ENCODE peak calls at places on chromosome 6, in five cellular contexts. One of them, this sample, is unnamed. For H3K4me1, the result is how much of the 10 kb centered on the place peaks cover.

GRCh38 chr6:9704989-9705388 is 709.9 kb downstream of the TFAP2A start:
- DNase-seq in mucosa of descending colon: no peak
- DNase-seq in lung: no peak
- DNase-seq in hepatocyte: no peak
- DNase-seq in breast epithelium: no peak
- DNase-seq in this sample: no peak

GRCh38 chr6:81002126-81002525 is 750.4 kb downstream of the TENT5A start:
- DNase-seq in mucosa of descending colon: no peak
- DNase-seq in lung: no peak
- DNase-seq in hepatocyte: no peak
- DNase-seq in breast epithelium: no peak
- DNase-seq in this sample: no peak

GRCh38 chr6:11381801-11382513 is 149.5 kb upstream of the NEDD9 start:
- DNase-seq in mucosa of descending colon: peak
- DNase-seq in lung: peak
- DNase-seq in hepatocyte: no peak
- DNase-seq in breast epithelium: no peak
- DNase-seq in this sample: no peak

GRCh38 chr6:112291161-112291762 is 36.9 kb upstream of the LAMA4 start:
- DNase-seq in mucosa of descending colon: no peak
- DNase-seq in lung: no peak
- DNase-seq in hepatocyte: no peak
- DNase-seq in breast epithelium: no peak
- DNase-seq in this sample: no peak

GRCh38 chr6:118659513-118660217 is 8.3 kb upstream of the CEP85L start:
- DNase-seq in mucosa of descending colon: no peak
- DNase-seq in lung: no peak
- DNase-seq in hepatocyte: peak
- DNase-seq in breast epithelium: no peak
- DNase-seq in this sample: no peak

GRCh38 chr6:28807682-28808280 is 116.0 kb downstream of the TRIM27 start:
- DNase-seq in mucosa of descending colon: no peak
- DNase-seq in lung: no peak
- DNase-seq in hepatocyte: peak
- DNase-seq in breast epithelium: no peak
- DNase-seq in this sample: peak

GRCh38 chr6:89597988-89598387 is 40.6 kb downstream of the LYRM2 start:
- DNase-seq in mucosa of descending colon: no peak
- DNase-seq in lung: peak
- DNase-seq in hepatocyte: peak
- DNase-seq in breast epithelium: no peak
- DNase-seq in this sample: peak

GRCh38 chr6:100176321-100176950 is 182.4 kb upstream of the MCHR2 start:
- DNase-seq in mucosa of descending colon: no peak
- DNase-seq in lung: no peak
- DNase-seq in hepatocyte: peak
- DNase-seq in breast epithelium: no peak
- DNase-seq in this sample: peak

GRCh38 chr6:12851123-12851695 is 134.6 kb downstream of the PHACTR1 start:
- DNase-seq in mucosa of descending colon: no peak
- DNase-seq in lung: no peak
- DNase-seq in hepatocyte: no peak
- DNase-seq in breast epithelium: no peak
- DNase-seq in this sample: no peak

GRCh38 chr6:118876201-118876600 is 17.8 kb upstream of the ASF1A start:
- DNase-seq in mucosa of descending colon: no peak
- DNase-seq in lung: no peak
- DNase-seq in hepatocyte: no peak
- DNase-seq in breast epithelium: no peak
- DNase-seq in this sample: no peak

GRCh38 chr6:1326535-1327121 is 14.7 kb downstream of the FOXQ1 start:
- DNase-seq in mucosa of descending colon: no peak
- DNase-seq in lung: no peak
- DNase-seq in hepatocyte: peak
- DNase-seq in breast epithelium: no peak
- DNase-seq in this sample: no peak

GRCh38 chr6:105069821-105070445 is 109.9 kb downstream of the POPDC3 start:
- DNase-seq in mucosa of descending colon: no peak
- DNase-seq in lung: no peak
- DNase-seq in hepatocyte: no peak
- DNase-seq in breast epithelium: no peak
- DNase-seq in this sample: no peak

GRCh38 chr6:24481449-24481848 is 7.9 kb downstream of the GPLD1 start:
- DNase-seq in mucosa of descending colon: no peak
- DNase-seq in lung: no peak
- DNase-seq in hepatocyte: no peak
- DNase-seq in breast epithelium: no peak
- DNase-seq in this sample: no peak

GRCh38 chr6:23414204-23414501 is 711.9 kb upstream of the NRSN1 start:
- DNase-seq in mucosa of descending colon: no peak
- DNase-seq in lung: no peak
- DNase-seq in hepatocyte: peak
- DNase-seq in breast epithelium: no peak
- DNase-seq in this sample: peak

GRCh38 chr6:85250586-85251216 is 199.2 kb upstream of the NT5E start:
- DNase-seq in mucosa of descending colon: no peak
- DNase-seq in lung: no peak
- DNase-seq in hepatocyte: no peak
- DNase-seq in breast epithelium: no peak
- DNase-seq in this sample: no peak

GRCh38 chr6:116447052-116447451 is 14.1 kb upstream of the CALHM6 start:
- DNase-seq in mucosa of descending colon: no peak
- DNase-seq in lung: no peak
- DNase-seq in hepatocyte: no peak
- DNase-seq in breast epithelium: no peak
- DNase-seq in this sample: no peak

GRCh38 chr6:39855356-39855995 is 63.3 kb downstream of the DAAM2 start:
- DNase-seq in mucosa of descending colon: no peak
- DNase-seq in lung: no peak
- DNase-seq in hepatocyte: no peak
- DNase-seq in breast epithelium: no peak
- DNase-seq in this sample: no peak

GRCh38 chr6:87152528-87152950 is 2.8 kb upstream of the ZNF292 start:
- DNase-seq in mucosa of descending colon: no peak
- DNase-seq in lung: no peak
- DNase-seq in hepatocyte: peak
- DNase-seq in breast epithelium: no peak
- DNase-seq in this sample: no peak

GRCh38 chr6:165231581-165232276 is 77.7 kb downstream of the C6orf118 start:
- DNase-seq in mucosa of descending colon: no peak
- DNase-seq in lung: no peak
- DNase-seq in hepatocyte: peak
- DNase-seq in breast epithelium: no peak
- DNase-seq in this sample: no peak

DNA sequence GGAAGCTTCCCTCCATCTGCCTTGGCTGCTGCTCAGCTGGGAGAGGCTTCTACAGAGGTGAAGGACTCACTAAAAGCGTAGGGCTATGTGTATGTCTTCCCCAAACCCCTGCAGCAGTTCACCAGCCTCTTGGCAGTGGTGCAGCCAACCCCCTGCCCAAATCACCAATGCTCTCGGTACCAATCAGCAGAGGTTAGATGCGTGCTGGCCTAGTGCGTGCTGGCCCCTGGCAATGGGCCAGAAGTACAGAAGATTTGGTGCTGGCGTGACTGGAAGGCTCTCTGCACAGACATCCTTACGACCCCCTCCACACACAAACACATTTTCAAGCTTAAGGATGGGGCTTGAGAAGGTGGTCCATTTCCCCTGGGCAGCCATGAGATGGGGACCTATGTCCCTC is 79.0 kb downstream of the MRPL14 start:
- DNase-seq in mucosa of descending colon: no peak
- DNase-seq in lung: no peak
- DNase-seq in hepatocyte: no peak
- DNase-seq in breast epithelium: no peak
- DNase-seq in this sample: no peak
- H3K4me1 ChIP-seq in mucosa of descending colon: under half
- H3K4me1 ChIP-seq in lung: under half
- H3K4me1 ChIP-seq in hepatocyte: under half
- H3K4me1 ChIP-seq in breast epithelium: under half
- H3K4me1 ChIP-seq in this sample: under half

DNA sequence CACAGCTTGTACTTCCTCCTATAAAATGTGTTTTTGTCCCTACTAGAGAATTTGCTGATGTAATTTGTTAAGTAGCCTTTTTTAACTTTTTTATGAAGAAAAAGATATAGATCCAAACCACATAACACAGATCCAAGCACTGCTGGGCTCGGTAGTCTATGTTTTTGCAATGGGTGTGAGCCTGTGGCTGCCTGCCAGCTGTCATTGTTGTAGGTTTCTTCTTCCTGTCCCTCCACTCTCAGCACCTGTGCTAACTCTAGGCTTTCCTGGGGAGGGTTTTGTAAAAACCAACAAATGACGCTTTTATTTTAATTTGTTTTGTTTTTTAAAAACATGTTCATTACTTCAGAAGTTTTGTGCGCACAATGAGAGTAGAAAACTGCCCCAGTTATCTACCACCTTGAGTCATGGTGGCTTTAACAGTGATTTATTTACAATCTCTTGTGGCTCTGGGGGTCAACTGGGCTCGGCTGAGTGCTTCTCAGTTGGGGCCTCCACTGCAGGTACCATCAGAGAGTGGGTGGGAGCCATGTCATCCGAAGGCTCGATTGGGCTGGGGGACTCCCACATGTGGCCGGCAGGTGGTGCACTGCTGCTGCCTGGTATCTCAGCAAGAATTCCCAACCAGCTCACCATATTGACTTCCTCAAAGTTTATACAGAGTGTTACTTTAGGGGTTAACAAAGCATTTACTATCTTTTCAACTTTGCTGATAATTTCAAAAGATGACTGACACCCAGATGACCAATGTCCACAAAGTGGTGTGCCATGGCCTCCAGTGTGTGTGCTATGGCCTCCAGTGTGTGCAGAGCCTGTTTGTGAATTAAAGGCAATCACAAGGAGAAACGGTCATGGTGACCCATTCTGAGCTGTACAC is 3.0 kb upstream of the CCR6 start:
- DNase-seq in mucosa of descending colon: peak
- DNase-seq in lung: no peak
- DNase-seq in hepatocyte: no peak
- DNase-seq in breast epithelium: no peak
- DNase-seq in this sample: peak
- H3K4me1 ChIP-seq in mucosa of descending colon: under half
- H3K4me1 ChIP-seq in lung: under half
- H3K4me1 ChIP-seq in hepatocyte: under half
- H3K4me1 ChIP-seq in breast epithelium: under half
- H3K4me1 ChIP-seq in this sample: under half

DNA sequence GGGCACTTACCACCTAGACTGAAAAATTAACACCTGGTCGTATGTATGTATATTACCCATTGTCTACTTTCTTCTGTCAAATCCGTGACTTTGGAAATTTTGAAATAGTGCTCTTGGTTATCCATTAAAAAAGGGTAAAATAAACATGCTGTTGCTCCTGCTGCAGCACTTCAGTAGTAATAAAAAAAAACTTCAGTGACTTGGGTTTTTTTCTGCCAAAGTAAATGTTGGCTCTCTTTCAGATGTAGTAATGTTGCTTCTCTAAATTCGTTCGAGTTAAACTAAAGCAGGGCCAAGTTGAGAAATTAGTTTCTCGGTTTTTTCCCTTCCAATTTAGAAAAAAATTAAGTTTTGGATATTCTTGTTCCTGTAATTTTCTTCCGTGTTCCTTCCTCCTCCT is 34.2 kb downstream of the JARID2 start:
- DNase-seq in mucosa of descending colon: no peak
- DNase-seq in lung: no peak
- DNase-seq in hepatocyte: no peak
- DNase-seq in breast epithelium: no peak
- DNase-seq in this sample: no peak
- H3K4me1 ChIP-seq in mucosa of descending colon: under half
- H3K4me1 ChIP-seq in lung: under half
- H3K4me1 ChIP-seq in hepatocyte: under half
- H3K4me1 ChIP-seq in breast epithelium: under half
- H3K4me1 ChIP-seq in this sample: half or more

GRCh38 chr6:136787726-136788068 is 4.6 kb downstream of the MAP3K5 start:
- DNase-seq in mucosa of descending colon: no peak
- DNase-seq in lung: no peak
- DNase-seq in hepatocyte: no peak
- DNase-seq in breast epithelium: no peak
- DNase-seq in this sample: no peak

GRCh38 chr6:136790411-136791295 is 1.6 kb downstream of the MAP3K5 start:
- DNase-seq in mucosa of descending colon: no peak
- DNase-seq in lung: no peak
- DNase-seq in hepatocyte: no peak
- DNase-seq in breast epithelium: no peak
- DNase-seq in this sample: no peak

GRCh38 chr6:136786708-136787107 is 5.6 kb downstream of the MAP3K5 start:
- DNase-seq in mucosa of descending colon: no peak
- DNase-seq in lung: no peak
- DNase-seq in hepatocyte: no peak
- DNase-seq in breast epithelium: no peak
- DNase-seq in this sample: no peak

GRCh38 chr6:136784910-136785746 is 7.1 kb downstream of the MAP3K5 start:
- DNase-seq in mucosa of descending colon: peak
- DNase-seq in lung: peak
- DNase-seq in hepatocyte: no peak
- DNase-seq in breast epithelium: no peak
- DNase-seq in this sample: no peak

DNA sequence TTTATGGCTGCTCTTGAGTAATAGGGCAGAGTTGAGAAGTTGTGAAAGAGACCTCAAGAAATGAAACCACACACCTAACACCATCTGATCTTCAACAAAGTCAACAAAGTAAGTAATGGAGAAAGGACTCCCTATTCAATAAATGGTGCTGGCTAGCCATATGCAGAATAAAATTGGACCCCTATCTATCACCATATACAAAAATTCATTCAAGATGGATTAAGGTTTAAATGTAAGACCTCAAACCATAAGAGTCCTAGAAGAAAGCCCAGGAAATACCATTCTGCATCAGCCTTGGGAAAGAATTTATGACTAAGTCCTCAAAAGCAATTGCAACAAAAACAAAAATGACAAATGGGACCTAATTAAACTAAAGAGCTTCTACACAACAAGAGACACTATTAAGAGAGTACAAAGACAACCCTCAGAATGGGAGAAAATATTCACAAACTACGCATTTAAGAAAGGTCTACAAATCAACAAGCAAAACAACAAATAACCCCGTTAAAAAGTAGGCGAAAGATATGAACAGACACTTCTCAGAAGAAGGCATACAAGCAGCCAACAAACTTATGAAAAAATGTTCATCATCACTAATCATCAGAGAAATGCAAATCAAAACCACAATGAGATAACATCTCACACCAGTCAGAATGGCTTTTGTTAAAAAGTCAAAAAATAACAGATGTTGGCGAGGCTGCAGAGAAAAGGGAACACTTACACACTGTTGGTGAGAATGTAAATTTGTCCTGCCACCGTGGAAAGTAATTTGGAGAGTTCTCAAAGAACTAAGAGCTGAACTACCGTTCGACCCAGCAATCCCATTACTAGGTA is 4.0 kb downstream of the MAP3K5 start:
- DNase-seq in mucosa of descending colon: no peak
- DNase-seq in lung: no peak
- DNase-seq in hepatocyte: no peak
- DNase-seq in breast epithelium: no peak
- DNase-seq in this sample: no peak
- H3K4me1 ChIP-seq in mucosa of descending colon: under half
- H3K4me1 ChIP-seq in lung: under half
- H3K4me1 ChIP-seq in hepatocyte: under half
- H3K4me1 ChIP-seq in breast epithelium: under half
- H3K4me1 ChIP-seq in this sample: under half